ENCODE peak calls at places on chromosomes 11 and 22, in six cellular contexts. M, H, Q, L, C and O are unnamed samples.

GRCh38 chr11:79314906-79315689 is 125.7 kb downstream of the TENM4 start:
- DNase-seq in M (peak; percentile 76), H (peak; percentile 36), Q (peak; percentile 14), L (peak; percentile 41), C (peak; percentile 59), O (no peak)

GRCh38 chr11:6219359-6219758 is 14.0 kb downstream of the C11orf42 start:
- DNase-seq in M (no peak), H (peak; percentile 89), Q (peak; percentile 98), L (peak; percentile 90), C (no peak), O (no peak)

GRCh38 chr11:47977651-47978050 is 2.7 kb upstream of the PTPRJ start:
- DNase-seq in M (no peak), H (no peak), Q (no peak), L (peak; percentile 38), C (no peak), O (no peak)

GRCh38 chr11:69216609-69217008 is 60.9 kb downstream of the SMIM38 start:
- DNase-seq in M (no peak), H (no peak), Q (peak; percentile 38), L (peak; percentile 22), C (peak; percentile 13), O (no peak)

GRCh38 chr11:13260196-13260962 is 17.2 kb upstream of the BMAL1 start:
- DNase-seq in M (no peak), H (peak; percentile 98), Q (peak; percentile 56), L (no peak), C (no peak), O (no peak)

GRCh38 chr22:32758866-32759385 is 42.6 kb upstream of the TIMP3 start:
- DNase-seq in M (no peak), H (no peak), Q (peak; percentile 22), L (no peak), C (no peak), O (no peak)

GRCh38 chr11:61129608-61130523 is 27.6 kb downstream of the CD5 start:
- DNase-seq in M (peak; percentile 94), H (peak; percentile 80), Q (peak; percentile 84), L (peak; percentile 93), C (peak; percentile 97), O (peak; percentile 82)

GRCh38 chr11:93193721-93194120 is 4.1 kb downstream of the SLC36A4 start:
- DNase-seq in M (no peak), H (no peak), Q (no peak), L (no peak), C (no peak), O (no peak)

GRCh38 chr11:102007567-102008437 is 39.4 kb upstream of the CFAP300 start:
- DNase-seq in M (peak; percentile 53), H (peak; percentile 59), Q (peak; percentile 70), L (peak; percentile 66), C (no peak), O (peak; percentile 88)
- H3K4me2 ChIP-seq in M (no peak overlapping the region), H (peak overlapping the region; percentile 72), Q (no peak overlapping the region), L (peak overlapping the region; percentile 46), C (no peak overlapping the region), O (peak overlapping the region; percentile 47)

DNA sequence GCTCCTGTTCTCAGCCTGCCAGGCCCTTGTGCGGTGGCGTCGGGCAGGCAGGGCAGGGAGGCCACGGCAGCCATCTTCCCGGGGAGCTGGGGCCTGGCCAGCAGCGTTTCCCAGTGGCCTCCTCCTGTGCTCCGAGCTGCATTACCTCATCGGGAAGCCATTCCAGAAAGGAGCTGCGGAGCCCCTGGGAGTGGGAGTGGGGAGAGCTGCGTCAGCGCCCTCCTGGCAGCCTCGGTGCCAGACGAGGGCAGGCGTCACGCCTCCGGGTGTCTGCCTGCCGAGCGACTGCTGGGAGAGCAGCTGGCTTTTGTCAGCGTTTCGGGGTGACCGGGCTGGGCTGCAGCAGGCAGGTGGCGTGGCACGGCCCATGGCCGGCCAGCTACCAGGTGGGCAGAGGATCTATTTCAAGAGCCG is 30.9 kb upstream of the WNT7B start:
- DNase-seq in M (no peak), H (peak; percentile 83), Q (peak; percentile 98), L (peak; percentile 87), C (no peak), O (no peak)
- H3K4me2 ChIP-seq in M (no peak overlapping the region), H (peak overlapping the region; percentile 99), Q (peak overlapping the region; percentile 83), L (no peak overlapping the region), C (no peak overlapping the region), O (no peak overlapping the region)

DNA sequence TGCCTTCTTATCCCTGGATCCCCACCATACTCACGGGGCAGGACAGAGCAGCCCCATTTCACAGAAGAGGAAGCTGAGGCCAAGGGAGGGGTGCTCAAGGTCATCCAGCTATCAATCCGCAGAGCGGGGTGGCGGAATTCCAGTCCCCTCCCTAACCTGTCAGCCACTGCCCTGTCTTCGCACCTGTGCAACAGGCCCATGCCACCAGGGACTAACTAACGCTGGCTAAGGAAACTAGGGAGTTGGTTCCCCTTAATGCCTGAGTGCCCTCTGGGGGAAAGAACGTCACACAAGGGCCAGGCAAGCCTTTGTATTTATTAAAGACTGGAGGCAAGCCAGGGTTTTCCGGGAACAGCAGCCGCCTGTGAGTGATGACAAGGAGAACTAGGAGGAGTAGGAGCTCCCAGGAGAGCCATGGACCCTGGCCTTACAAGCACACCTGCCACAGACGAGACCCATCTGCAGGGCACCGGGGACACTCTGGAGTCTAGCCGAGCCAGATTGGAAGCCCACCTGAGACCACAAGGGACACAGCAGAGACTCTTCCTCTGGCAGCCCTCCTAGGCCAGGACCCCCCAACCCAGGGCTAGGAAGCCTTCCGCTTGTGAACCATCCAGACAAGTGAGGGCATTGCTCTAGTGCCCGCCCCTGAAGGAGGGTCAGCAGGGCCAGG is 64.4 kb downstream of the MYH9 start:
- DNase-seq in M (no peak), H (no peak), Q (peak; percentile 82), L (peak; percentile 71), C (no peak), O (no peak)
- H3K4me2 ChIP-seq in M (no peak overlapping the region), H (no peak overlapping the region), Q (peak overlapping the region; percentile 39), L (no peak overlapping the region), C (no peak overlapping the region), O (no peak overlapping the region)

GRCh38 chr11:64349404-64349803 is 9.4 kb downstream of the CCDC88B start:
- DNase-seq in M (no peak), H (no peak), Q (no peak), L (no peak), C (no peak), O (no peak)
- H3K4me2 ChIP-seq in M (no peak overlapping the region), H (no peak overlapping the region), Q (no peak overlapping the region), L (no peak overlapping the region), C (no peak overlapping the region), O (no peak overlapping the region)

GRCh38 chr22:33909906-33910305 is 10.4 kb downstream of the LARGE1 start:
- DNase-seq in M (no peak), H (no peak), Q (peak; percentile 68), L (no peak), C (no peak), O (no peak)
- H3K4me2 ChIP-seq in M (no peak overlapping the region), H (no peak overlapping the region), Q (no peak overlapping the region), L (no peak overlapping the region), C (no peak overlapping the region), O (no peak overlapping the region)

DNA sequence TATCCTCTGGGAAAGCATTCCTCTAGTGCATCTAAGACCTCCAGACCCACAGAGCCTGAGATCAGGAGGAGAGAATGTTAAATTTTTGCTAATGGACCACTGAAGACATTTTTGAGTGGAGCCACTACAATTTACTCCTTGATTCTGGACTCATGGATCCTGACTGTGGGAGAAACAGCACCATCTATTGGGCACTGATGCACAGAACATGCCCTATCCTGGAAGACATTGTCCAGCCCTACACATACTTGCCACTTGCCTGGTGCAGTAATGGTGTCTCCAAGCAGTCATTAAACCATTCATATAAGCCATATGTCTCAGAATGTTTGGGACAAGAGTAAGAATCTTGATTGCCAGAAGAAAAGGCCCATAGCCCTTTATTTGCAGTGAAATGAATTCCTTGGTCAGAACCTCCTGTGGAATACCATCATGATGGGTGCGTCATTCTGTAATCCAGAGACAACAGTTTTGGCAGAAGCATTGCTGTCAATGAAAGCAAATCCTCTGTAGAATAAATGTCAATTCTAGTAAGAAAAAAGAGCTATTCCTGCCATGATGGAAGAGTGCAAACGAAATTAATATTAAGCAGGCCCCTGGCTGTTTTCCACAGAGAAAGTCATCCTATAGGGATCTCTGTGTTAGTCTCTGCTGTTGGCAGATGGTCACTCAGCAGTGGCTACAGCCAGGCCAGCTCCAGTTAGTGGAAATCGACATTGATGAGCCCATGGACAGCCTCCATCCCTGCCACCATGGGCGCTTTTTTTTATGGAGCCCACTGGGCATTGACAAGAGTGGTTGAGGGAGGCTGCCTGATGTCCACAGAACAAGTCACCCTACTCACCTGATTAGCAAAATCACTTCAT is 43.5 kb downstream of the GGTLC2 start:
- DNase-seq in M (peak; percentile 67), H (peak; percentile 9), Q (peak; percentile 75), L (peak; percentile 65), C (peak; percentile 44), O (peak; percentile 43)
- H3K4me2 ChIP-seq in M (no peak overlapping the region), H (no peak overlapping the region), Q (no peak overlapping the region), L (no peak overlapping the region), C (no peak overlapping the region), O (no peak overlapping the region)

GRCh38 chr11:1694064-1694845 is 2.7 kb upstream of the KRTAP5-6 start:
- DNase-seq in M (peak; percentile 94), H (peak; percentile 58), Q (peak; percentile 86), L (peak; percentile 61), C (peak; percentile 90), O (peak; percentile 53)

GRCh38 chr11:1694846-1695547 is 2.0 kb upstream of the KRTAP5-6 start:
- DNase-seq in M (no peak), H (no peak), Q (no peak), L (no peak), C (no peak), O (no peak)

GRCh38 chr11:1695548-1696108 is 1.4 kb upstream of the KRTAP5-6 start:
- DNase-seq in M (no peak), H (no peak), Q (no peak), L (no peak), C (no peak), O (no peak)

GRCh38 chr11:1699771-1700170 is 2.8 kb downstream of the KRTAP5-6 start:
- DNase-seq in M (no peak), H (no peak), Q (no peak), L (no peak), C (no peak), O (no peak)

DNA sequence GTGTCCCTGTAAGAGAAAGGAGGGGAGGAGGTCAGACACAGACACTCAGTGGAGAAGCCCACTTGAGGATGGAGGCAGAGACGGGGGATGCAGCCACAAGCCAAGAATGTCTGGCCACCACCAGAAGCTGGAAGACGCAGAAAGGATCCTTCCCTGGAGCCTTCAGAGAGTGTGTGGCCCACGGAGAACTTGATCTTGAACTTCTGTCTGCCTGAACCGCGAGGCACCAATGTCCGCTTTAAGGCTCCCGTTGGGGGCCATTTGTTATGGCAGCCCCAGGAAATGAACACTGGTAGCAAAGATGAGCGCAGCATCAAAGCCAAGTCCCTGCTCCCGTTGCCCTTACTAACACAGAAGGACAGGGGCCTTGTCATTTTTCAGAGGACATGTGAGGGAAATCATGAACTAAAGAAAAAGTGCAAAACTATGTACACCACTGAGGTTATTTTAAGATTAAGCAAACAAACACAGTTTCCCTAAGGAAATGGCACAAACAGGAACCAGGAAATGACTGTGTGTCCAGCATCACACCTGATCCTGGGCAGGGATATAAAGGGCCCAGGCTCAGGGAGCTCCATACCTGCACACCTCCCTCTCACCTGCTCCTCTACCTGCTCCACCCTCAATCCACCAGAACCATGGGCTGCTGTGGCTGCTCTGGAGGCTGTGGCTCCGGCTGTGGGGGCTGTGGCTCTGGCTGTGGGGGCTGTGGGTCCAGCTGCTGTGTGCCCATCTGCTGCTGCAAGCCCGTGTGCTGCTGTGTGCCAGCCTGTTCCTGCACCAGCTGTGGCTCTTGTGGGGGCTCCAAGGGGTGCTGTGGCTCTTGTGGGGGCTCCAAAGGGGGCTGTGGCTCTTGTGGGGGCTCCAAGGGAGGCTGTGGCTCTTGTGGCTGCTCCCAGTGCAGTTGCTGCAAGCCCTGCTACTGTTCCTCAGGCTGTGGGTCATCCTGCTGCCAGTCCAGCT is at the start of gene KRTAP5-6:
- DNase-seq in M (no peak), H (no peak), Q (no peak), L (no peak), C (no peak), O (no peak)
- H3K4me2 ChIP-seq in M (no peak within 1 kb of the TSS), H (no peak within 1 kb of the TSS), Q (no peak within 1 kb of the TSS), L (no peak within 1 kb of the TSS), C (no peak within 1 kb of the TSS), O (no peak within 1 kb of the TSS)

GRCh38 chr22:17549183-17549582 is 14.1 kb upstream of the SLC25A18 start:
- DNase-seq in M (no peak), H (no peak), Q (no peak), L (no peak), C (no peak), O (no peak)
- H3K4me2 ChIP-seq in M (no peak overlapping the region), H (no peak overlapping the region), Q (no peak overlapping the region), L (no peak overlapping the region), C (no peak overlapping the region), O (no peak overlapping the region)